ENCODE peak calls at places on chromosomes 2 and 18, in eight cellular contexts. One of them, this sample, is unnamed. For H3K27me3 and H3K4me1, the result is how much of the 10 kb centered on the place peaks cover.

GRCh38 chr2:10449481-10449831 is 1.3 kb upstream of the ODC1 start:
- DNase-seq in upper lobe of left lung: no peak
- DNase-seq in Panc1: no peak
- DNase-seq in HepG2: no peak
- DNase-seq in HCT116: no peak
- DNase-seq in spleen: no peak
- DNase-seq in breast epithelium: no peak
- DNase-seq in endothelial cell of umbilical vein: no peak
- DNase-seq in this sample: no peak

GRCh38 chr2:138093455-138093854 is 129.2 kb downstream of the HNMT start:
- DNase-seq in HepG2: no peak
- DNase-seq in Panc1: no peak
- DNase-seq in HCT116: no peak
- DNase-seq in upper lobe of left lung: no peak
- DNase-seq in endothelial cell of umbilical vein: no peak
- DNase-seq in breast epithelium: no peak
- DNase-seq in spleen: no peak
- DNase-seq in this sample: no peak

GRCh38 chr2:202042444-202042843 is 8.8 kb downstream of the FZD7 start:
- DNase-seq in Panc1: no peak
- DNase-seq in upper lobe of left lung: no peak
- DNase-seq in spleen: no peak
- DNase-seq in HepG2: no peak
- DNase-seq in breast epithelium: no peak
- DNase-seq in endothelial cell of umbilical vein: no peak
- DNase-seq in HCT116: no peak
- DNase-seq in this sample: no peak

GRCh38 chr18:8943900-8944870 is 158.3 kb upstream of the NDUFV2 start:
- DNase-seq in breast epithelium: no peak
- DNase-seq in HCT116: no peak
- DNase-seq in HepG2: no peak
- DNase-seq in spleen: no peak
- DNase-seq in upper lobe of left lung: no peak
- DNase-seq in Panc1: no peak
- DNase-seq in endothelial cell of umbilical vein: no peak
- DNase-seq in this sample: no peak

GRCh38 chr2:64470921-64471320 is 17.0 kb downstream of the LGALSL start:
- DNase-seq in Panc1: no peak
- DNase-seq in HCT116: no peak
- DNase-seq in breast epithelium: no peak
- DNase-seq in spleen: no peak
- DNase-seq in upper lobe of left lung: no peak
- DNase-seq in HepG2: no peak
- DNase-seq in endothelial cell of umbilical vein: no peak
- DNase-seq in this sample: no peak

GRCh38 chr2:240822280-240822847 is 2.3 kb upstream of the KIF1A start:
- DNase-seq in upper lobe of left lung: peak
- DNase-seq in breast epithelium: no peak
- DNase-seq in endothelial cell of umbilical vein: no peak
- DNase-seq in HepG2: no peak
- DNase-seq in spleen: no peak
- DNase-seq in Panc1: no peak
- DNase-seq in HCT116: no peak
- DNase-seq in this sample: no peak

GRCh38 chr18:21243041-21243431 is 1.0 kb downstream of the GREB1L start:
- DNase-seq in endothelial cell of umbilical vein: no peak
- DNase-seq in upper lobe of left lung: no peak
- DNase-seq in breast epithelium: no peak
- DNase-seq in spleen: no peak
- DNase-seq in HCT116: no peak
- DNase-seq in Panc1: no peak
- DNase-seq in HepG2: no peak
- DNase-seq in this sample: no peak

GRCh38 chr2:162890690-162891311 is 52.2 kb upstream of the KCNH7 start:
- DNase-seq in breast epithelium: no peak
- DNase-seq in HCT116: peak
- DNase-seq in spleen: no peak
- DNase-seq in endothelial cell of umbilical vein: peak
- DNase-seq in Panc1: peak
- DNase-seq in upper lobe of left lung: no peak
- DNase-seq in HepG2: peak
- DNase-seq in this sample: no peak

GRCh38 chr2:151973013-151973900 is 125.6 kb downstream of the CACNB4 start:
- DNase-seq in HepG2: peak
- DNase-seq in upper lobe of left lung: no peak
- DNase-seq in breast epithelium: no peak
- DNase-seq in endothelial cell of umbilical vein: no peak
- DNase-seq in HCT116: no peak
- DNase-seq in spleen: no peak
- DNase-seq in Panc1: no peak
- DNase-seq in this sample: no peak

GRCh38 chr2:170525566-170525900 is 189.6 kb upstream of the SP5 start:
- DNase-seq in HCT116: peak
- DNase-seq in upper lobe of left lung: no peak
- DNase-seq in HepG2: peak
- DNase-seq in Panc1: peak
- DNase-seq in endothelial cell of umbilical vein: peak
- DNase-seq in spleen: no peak
- DNase-seq in breast epithelium: peak
- DNase-seq in this sample: peak

GRCh38 chr18:75854174-75854573 is 426.7 kb upstream of the SMIM21 start:
- DNase-seq in HepG2: peak
- DNase-seq in breast epithelium: no peak
- DNase-seq in spleen: no peak
- DNase-seq in Panc1: no peak
- DNase-seq in endothelial cell of umbilical vein: no peak
- DNase-seq in upper lobe of left lung: no peak
- DNase-seq in HCT116: peak
- DNase-seq in this sample: no peak

GRCh38 chr2:157312866-157313486 is 12.6 kb downstream of the ERMN start:
- DNase-seq in upper lobe of left lung: no peak
- DNase-seq in breast epithelium: no peak
- DNase-seq in spleen: no peak
- DNase-seq in Panc1: no peak
- DNase-seq in endothelial cell of umbilical vein: no peak
- DNase-seq in HepG2: no peak
- DNase-seq in HCT116: no peak
- DNase-seq in this sample: no peak

GRCh38 chr2:144480257-144480656 is 39.7 kb downstream of the ZEB2 start:
- DNase-seq in endothelial cell of umbilical vein: no peak
- DNase-seq in upper lobe of left lung: no peak
- DNase-seq in Panc1: no peak
- DNase-seq in spleen: no peak
- DNase-seq in HepG2: no peak
- DNase-seq in breast epithelium: no peak
- DNase-seq in HCT116: no peak
- DNase-seq in this sample: no peak

GRCh38 chr18:53752968-53753367 is 471.5 kb downstream of the MBD2 start:
- DNase-seq in upper lobe of left lung: no peak
- DNase-seq in HCT116: no peak
- DNase-seq in Panc1: no peak
- DNase-seq in breast epithelium: no peak
- DNase-seq in endothelial cell of umbilical vein: no peak
- DNase-seq in spleen: no peak
- DNase-seq in HepG2: no peak
- DNase-seq in this sample: no peak

GRCh38 chr18:53756607-53756972 is 467.9 kb downstream of the MBD2 start:
- DNase-seq in HepG2: no peak
- DNase-seq in breast epithelium: no peak
- DNase-seq in spleen: no peak
- DNase-seq in endothelial cell of umbilical vein: no peak
- DNase-seq in Panc1: no peak
- DNase-seq in upper lobe of left lung: no peak
- DNase-seq in HCT116: no peak
- DNase-seq in this sample: no peak

GRCh38 chr18:53754154-53754553 is 470.3 kb downstream of the MBD2 start:
- DNase-seq in HepG2: no peak
- DNase-seq in breast epithelium: no peak
- DNase-seq in HCT116: no peak
- DNase-seq in spleen: no peak
- DNase-seq in upper lobe of left lung: no peak
- DNase-seq in Panc1: no peak
- DNase-seq in endothelial cell of umbilical vein: no peak
- DNase-seq in this sample: no peak

GRCh38 chr18:53755914-53756606 is 468.4 kb downstream of the MBD2 start:
- DNase-seq in HepG2: no peak
- DNase-seq in endothelial cell of umbilical vein: no peak
- DNase-seq in spleen: no peak
- DNase-seq in upper lobe of left lung: no peak
- DNase-seq in breast epithelium: no peak
- DNase-seq in Panc1: no peak
- DNase-seq in HCT116: no peak
- DNase-seq in this sample: no peak

GRCh38 chr18:53753616-53754015 is 470.9 kb downstream of the MBD2 start:
- DNase-seq in breast epithelium: no peak
- DNase-seq in HepG2: no peak
- DNase-seq in Panc1: no peak
- DNase-seq in upper lobe of left lung: no peak
- DNase-seq in spleen: no peak
- DNase-seq in endothelial cell of umbilical vein: no peak
- DNase-seq in HCT116: no peak
- DNase-seq in this sample: no peak
- H3K27me3 ChIP-seq in breast epithelium: under half
- H3K27me3 ChIP-seq in HepG2: under half
- H3K27me3 ChIP-seq in Panc1: under half
- H3K27me3 ChIP-seq in upper lobe of left lung: under half
- H3K27me3 ChIP-seq in spleen: under half
- H3K27me3 ChIP-seq in endothelial cell of umbilical vein: under half
- H3K27me3 ChIP-seq in HCT116: under half
- H3K27me3 ChIP-seq in this sample: under half

GRCh38 chr2:37795938-37796337 is 124.5 kb upstream of the CDC42EP3 start:
- DNase-seq in HepG2: no peak
- DNase-seq in HCT116: no peak
- DNase-seq in Panc1: no peak
- DNase-seq in endothelial cell of umbilical vein: no peak
- DNase-seq in breast epithelium: no peak
- DNase-seq in spleen: no peak
- DNase-seq in upper lobe of left lung: no peak
- DNase-seq in this sample: no peak
- TF ChIP-seq POLR2AphosphoS5 in HepG2: no peak
- TF ChIP-seq POLR2AphosphoS5 in HCT116: no peak
- TF ChIP-seq POLR2AphosphoS5 in Panc1: no peak
- TF ChIP-seq POLR2AphosphoS5 in endothelial cell of umbilical vein: no peak
- TF ChIP-seq POLR2AphosphoS5 in breast epithelium: no peak
- TF ChIP-seq POLR2AphosphoS5 in spleen: no peak
- TF ChIP-seq POLR2AphosphoS5 in upper lobe of left lung: no peak
- TF ChIP-seq POLR2AphosphoS5 in this sample: no peak

DNA sequence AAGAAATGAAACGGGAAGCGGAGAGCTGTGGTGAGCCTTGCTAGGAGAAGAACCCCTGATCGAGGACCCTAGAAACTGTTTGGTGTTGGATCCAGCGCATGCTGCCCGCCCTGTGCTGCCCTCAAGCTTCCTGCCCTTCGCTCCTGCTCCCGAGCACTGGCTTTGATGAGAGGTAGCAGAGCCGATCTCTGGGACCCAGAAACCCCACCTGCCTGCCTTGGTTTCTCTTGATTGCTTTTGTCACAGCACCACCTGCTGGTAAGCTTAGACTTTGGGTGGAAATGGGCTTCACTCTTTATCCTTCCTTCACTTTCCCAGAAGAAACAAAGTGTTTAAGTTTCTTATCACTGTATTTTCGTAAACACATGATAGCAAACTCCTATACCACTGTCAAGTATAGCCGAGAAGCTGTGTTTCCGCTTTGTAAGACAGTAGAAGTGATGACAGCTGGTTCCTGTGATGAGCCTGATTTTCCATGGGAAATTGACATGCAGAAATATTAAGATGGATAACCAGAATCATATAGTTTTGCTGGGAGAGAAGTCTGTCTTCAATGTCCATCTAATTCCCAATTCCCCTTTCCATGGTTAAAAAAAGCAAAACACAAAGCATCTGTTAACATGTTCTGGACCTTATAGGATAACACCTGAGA is 267.4 kb downstream of the PHLPP1 start:
- DNase-seq in endothelial cell of umbilical vein: peak
- DNase-seq in spleen: peak
- DNase-seq in HCT116: peak
- DNase-seq in Panc1: peak
- DNase-seq in HepG2: peak
- DNase-seq in upper lobe of left lung: peak
- DNase-seq in breast epithelium: peak
- DNase-seq in this sample: peak
- H3K4me1 ChIP-seq in endothelial cell of umbilical vein: under half
- H3K4me1 ChIP-seq in spleen: under half
- H3K4me1 ChIP-seq in HCT116: under half
- H3K4me1 ChIP-seq in Panc1: under half
- H3K4me1 ChIP-seq in HepG2: under half
- H3K4me1 ChIP-seq in upper lobe of left lung: under half
- H3K4me1 ChIP-seq in breast epithelium: under half
- H3K4me1 ChIP-seq in this sample: under half

GRCh38 chr2:111219734-111220505 is 99.2 kb downstream of the BCL2L11 start:
- DNase-seq in spleen: no peak
- DNase-seq in endothelial cell of umbilical vein: no peak
- DNase-seq in HCT116: no peak
- DNase-seq in HepG2: no peak
- DNase-seq in Panc1: no peak
- DNase-seq in breast epithelium: no peak
- DNase-seq in upper lobe of left lung: no peak
- DNase-seq in this sample: no peak

GRCh38 chr2:111225871-111226270 is 105.2 kb downstream of the BCL2L11 start:
- DNase-seq in Panc1: no peak
- DNase-seq in spleen: no peak
- DNase-seq in HCT116: no peak
- DNase-seq in endothelial cell of umbilical vein: no peak
- DNase-seq in breast epithelium: no peak
- DNase-seq in HepG2: no peak
- DNase-seq in upper lobe of left lung: no peak
- DNase-seq in this sample: no peak

GRCh38 chr2:111221701-111222100 is 101.0 kb downstream of the BCL2L11 start:
- DNase-seq in spleen: no peak
- DNase-seq in Panc1: no peak
- DNase-seq in endothelial cell of umbilical vein: no peak
- DNase-seq in HepG2: no peak
- DNase-seq in HCT116: no peak
- DNase-seq in breast epithelium: no peak
- DNase-seq in upper lobe of left lung: no peak
- DNase-seq in this sample: no peak

GRCh38 chr2:111219285-111219684 is 98.6 kb downstream of the BCL2L11 start:
- DNase-seq in breast epithelium: no peak
- DNase-seq in HepG2: no peak
- DNase-seq in HCT116: no peak
- DNase-seq in spleen: no peak
- DNase-seq in endothelial cell of umbilical vein: no peak
- DNase-seq in Panc1: no peak
- DNase-seq in upper lobe of left lung: no peak
- DNase-seq in this sample: no peak

DNA sequence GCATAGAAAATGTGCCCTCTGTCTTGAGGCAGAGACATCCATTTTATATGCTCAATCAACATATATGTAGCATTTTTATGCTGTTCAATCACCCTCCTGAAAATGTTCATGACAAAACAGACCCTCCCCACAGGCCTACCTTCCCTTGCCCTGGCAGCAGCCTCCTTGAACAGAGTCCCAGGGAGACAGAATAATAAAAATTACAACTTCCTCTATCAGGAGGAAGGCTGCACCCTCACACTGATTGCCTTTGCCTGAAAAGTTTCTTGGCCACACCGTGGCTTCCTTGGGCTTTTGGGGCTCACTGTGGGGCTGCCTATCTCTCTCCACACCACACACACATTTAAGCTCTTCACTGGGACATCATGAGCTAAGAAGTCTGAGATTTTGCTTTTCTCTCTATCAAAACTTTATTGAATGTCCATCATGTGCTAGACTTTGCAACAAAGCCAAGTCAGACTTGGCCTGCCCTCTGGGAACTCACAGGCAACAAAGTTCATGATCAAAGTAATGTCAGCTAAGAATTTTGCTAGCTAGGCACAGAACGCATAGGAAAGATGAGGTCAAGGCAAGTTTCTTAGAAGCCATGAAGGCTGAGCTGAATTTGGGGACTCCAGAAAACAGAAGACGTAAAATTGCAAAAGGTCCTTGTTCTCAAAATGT is 101.6 kb downstream of the BCL2L11 start:
- DNase-seq in Panc1: no peak
- DNase-seq in HepG2: no peak
- DNase-seq in endothelial cell of umbilical vein: no peak
- DNase-seq in HCT116: no peak
- DNase-seq in spleen: no peak
- DNase-seq in upper lobe of left lung: no peak
- DNase-seq in breast epithelium: no peak
- DNase-seq in this sample: no peak
- H3K27me3 ChIP-seq in Panc1: under half
- H3K27me3 ChIP-seq in HepG2: under half
- H3K27me3 ChIP-seq in endothelial cell of umbilical vein: under half
- H3K27me3 ChIP-seq in HCT116: under half
- H3K27me3 ChIP-seq in spleen: under half
- H3K27me3 ChIP-seq in upper lobe of left lung: under half
- H3K27me3 ChIP-seq in breast epithelium: under half
- H3K27me3 ChIP-seq in this sample: under half

This sample was measured in stomach.